ENCODE peak calls at places on chromosome 2, in nine cellular contexts. A, M, P, T, L, X, F, K and E are unnamed samples.

GRCh38 chr2:109031481-109032228 is 42.6 kb upstream of the EDAR start:
- DNase-seq in K (peak), M (peak), L (peak), T (peak), P (peak), X (peak), F (no peak), A (no peak), E (peak)

GRCh38 chr2:10228611-10229365 is 73.9 kb upstream of the HPCAL1 start:
- DNase-seq in F (no peak), M (peak), P (no peak), T (no peak), X (peak), K (peak), A (no peak), L (no peak), E (no peak)

GRCh38 chr2:136212426-136213378 is 94.8 kb upstream of the CXCR4 start:
- DNase-seq in X (no peak), P (no peak), K (no peak), L (no peak), A (no peak), M (no peak), F (peak), T (no peak), E (no peak)

GRCh38 chr2:230805353-230806017 is 59.3 kb upstream of the ITM2C start:
- DNase-seq in A (no peak), P (no peak), T (no peak), L (no peak), X (no peak), M (no peak), F (no peak), K (no peak), E (no peak)

GRCh38 chr2:96763511-96764252 is 3.0 kb downstream of the CNNM4 start:
- DNase-seq in L (peak), P (peak), M (no peak), A (no peak), T (no peak), F (no peak), K (peak), X (no peak), E (peak)

GRCh38 chr2:224646242-224646846 is 61.2 kb upstream of the CUL3 start:
- DNase-seq in A (no peak), F (no peak), P (peak), K (no peak), X (no peak), M (no peak), T (no peak), L (peak), E (no peak)

GRCh38 chr2:97758131-97758705 is 44.8 kb downstream of the ZAP70 start:
- DNase-seq in A (no peak), X (no peak), M (no peak), P (no peak), L (no peak), K (no peak), T (no peak), F (no peak), E (no peak)

GRCh38 chr2:241561811-241562210 is 3.3 kb downstream of the BOK start:
- DNase-seq in X (peak), K (peak), M (peak), P (peak), A (peak), F (no peak), T (no peak), L (peak), E (no peak)

GRCh38 chr2:53442783-53443182 is 324.8 kb upstream of the CHAC2 start:
- DNase-seq in F (no peak), A (no peak), X (no peak), T (no peak), K (peak), L (no peak), M (no peak), P (no peak), E (no peak)

GRCh38 chr2:219775506-219775905 is 148.1 kb downstream of the SLC4A3 start:
- DNase-seq in L (no peak), M (no peak), T (no peak), F (no peak), P (no peak), A (no peak), X (no peak), K (no peak), E (no peak)

GRCh38 chr2:9336209-9336533 is 87.2 kb downstream of the ITGB1BP1 start:
- DNase-seq in M (no peak), T (peak), X (no peak), L (peak), P (peak), A (no peak), K (no peak), F (no peak), E (peak)

GRCh38 chr2:42385225-42385624 is 24.2 kb upstream of the COX7A2L start:
- DNase-seq in X (no peak), M (no peak), L (no peak), P (no peak), A (no peak), F (no peak), T (no peak), K (peak), E (no peak)

GRCh38 chr2:118012778-118013177 is 1.1 kb downstream of the CCDC93 start:
- DNase-seq in L (no peak), X (no peak), A (no peak), F (no peak), T (no peak), K (no peak), P (peak), M (no peak), E (no peak)

GRCh38 chr2:203566161-203566560 is 31.1 kb upstream of the RAPH1 start:
- DNase-seq in K (no peak), F (no peak), L (no peak), P (no peak), M (no peak), A (no peak), T (no peak), X (no peak), E (no peak)

GRCh38 chr2:122500316-122501105 is 745.1 kb downstream of the TSN start:
- DNase-seq in X (no peak), A (no peak), P (no peak), F (no peak), M (no peak), K (no peak), T (no peak), L (no peak), E (no peak)

GRCh38 chr2:168470880-168471475 is 14.9 kb downstream of the CERS6 start:
- DNase-seq in L (no peak), F (no peak), K (no peak), P (no peak), T (no peak), X (no peak), A (no peak), M (no peak), E (no peak)

GRCh38 chr2:101736861-101737291 is 39.4 kb downstream of the MAP4K4 start:
- DNase-seq in P (peak), T (no peak), L (no peak), F (no peak), X (no peak), A (no peak), M (no peak), K (no peak), E (no peak)

GRCh38 chr2:6791682-6792081 is 74.0 kb downstream of the CMPK2 start:
- DNase-seq in M (no peak), P (no peak), A (no peak), L (no peak), K (no peak), X (no peak), F (no peak), T (no peak), E (no peak)

GRCh38 chr2:9378433-9379371 is 44.6 kb downstream of the ITGB1BP1 start:
- DNase-seq in K (peak), A (peak), P (peak), F (no peak), X (no peak), L (no peak), T (no peak), M (no peak), E (no peak)

GRCh38 chr2:170711774-170712652 is 3.1 kb upstream of the SP5 start:
- DNase-seq in T (no peak), L (no peak), F (peak), K (no peak), A (no peak), X (no peak), P (no peak), M (peak), E (no peak)

GRCh38 chr2:111668741-111669140 is 215.3 kb downstream of the ANAPC1 start:
- DNase-seq in P (no peak), M (no peak), L (no peak), T (no peak), K (no peak), X (no peak), F (peak), A (no peak), E (no peak)

GRCh38 chr2:98486374-98486981 is 41.8 kb downstream of the INPP4A start:
- DNase-seq in K (peak), M (no peak), F (no peak), X (peak), P (no peak), L (no peak), A (peak), T (no peak), E (no peak)

GRCh38 chr2:112795720-112796119 is 11.4 kb upstream of the IL1A start:
- DNase-seq in F (no peak), M (no peak), X (no peak), P (no peak), T (no peak), K (no peak), A (no peak), L (no peak), E (no peak)

GRCh38 chr2:55003706-55004639 is 46.3 kb downstream of the RTN4 start:
- DNase-seq in P (no peak), A (no peak), T (no peak), K (no peak), M (no peak), L (no peak), X (no peak), F (no peak), E (no peak)
- TF ChIP-seq POLR2A in P (no peak), A (no peak), T (no peak), K (no peak), M (no peak), L (no peak), X (no peak), F (no peak), E (no peak)

GRCh38 chr2:20184067-20184938 is 40.6 kb downstream of the SDC1 start:
- DNase-seq in T (no peak), X (peak), L (no peak), A (no peak), P (no peak), M (peak), F (no peak), K (no peak), E (no peak)

GRCh38 chr2:20180676-20181648 is 44.0 kb downstream of the SDC1 start:
- DNase-seq in F (no peak), K (peak), X (peak), M (no peak), T (no peak), P (no peak), A (peak), L (no peak), E (no peak)

GRCh38 chr2:20181761-20182160 is 43.2 kb downstream of the SDC1 start:
- DNase-seq in M (no peak), P (no peak), F (no peak), A (peak), T (no peak), L (no peak), X (peak), K (peak), E (no peak)

GRCh38 chr2:20183373-20183772 is 41.6 kb downstream of the SDC1 start:
- DNase-seq in K (no peak), M (no peak), X (no peak), L (no peak), F (no peak), T (no peak), P (no peak), A (no peak), E (no peak)

GRCh38 chr2:20182241-20182931 is 42.5 kb downstream of the SDC1 start:
- DNase-seq in K (peak), A (peak), L (peak), M (peak), F (no peak), X (peak), T (no peak), P (no peak), E (no peak)
- TF ChIP-seq POLR2AphosphoS5 in K (no peak), A (no peak), L (no peak), M (no peak), F (no peak), X (no peak), T (no peak), P (no peak), E (no peak)

DNA sequence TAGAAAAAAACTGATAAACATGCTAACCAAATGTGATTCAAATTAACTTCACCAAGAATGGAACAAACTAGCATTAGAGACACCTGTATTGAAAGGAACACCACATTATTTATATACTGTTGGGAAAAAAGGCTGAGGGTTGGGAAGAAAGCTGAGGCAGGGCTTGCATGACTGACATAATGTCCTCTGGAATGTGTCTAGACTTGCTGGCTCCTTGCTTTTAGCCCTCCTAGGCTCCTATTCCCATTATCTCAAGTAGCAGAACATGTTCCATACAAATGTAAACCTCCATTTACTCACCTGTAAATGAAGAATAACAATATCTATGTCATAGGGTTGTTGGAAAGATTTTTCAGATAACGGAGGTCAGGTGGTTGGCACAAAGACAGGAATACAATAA is 939 bp upstream of the ACADL start:
- DNase-seq in T (no peak), M (no peak), X (no peak), A (no peak), P (no peak), K (no peak), L (no peak), F (no peak), E (no peak)
- TF ChIP-seq POLR2A in T (no peak), M (no peak), X (no peak), A (no peak), P (no peak), K (no peak), L (no peak), F (no peak), E (no peak)

DNA sequence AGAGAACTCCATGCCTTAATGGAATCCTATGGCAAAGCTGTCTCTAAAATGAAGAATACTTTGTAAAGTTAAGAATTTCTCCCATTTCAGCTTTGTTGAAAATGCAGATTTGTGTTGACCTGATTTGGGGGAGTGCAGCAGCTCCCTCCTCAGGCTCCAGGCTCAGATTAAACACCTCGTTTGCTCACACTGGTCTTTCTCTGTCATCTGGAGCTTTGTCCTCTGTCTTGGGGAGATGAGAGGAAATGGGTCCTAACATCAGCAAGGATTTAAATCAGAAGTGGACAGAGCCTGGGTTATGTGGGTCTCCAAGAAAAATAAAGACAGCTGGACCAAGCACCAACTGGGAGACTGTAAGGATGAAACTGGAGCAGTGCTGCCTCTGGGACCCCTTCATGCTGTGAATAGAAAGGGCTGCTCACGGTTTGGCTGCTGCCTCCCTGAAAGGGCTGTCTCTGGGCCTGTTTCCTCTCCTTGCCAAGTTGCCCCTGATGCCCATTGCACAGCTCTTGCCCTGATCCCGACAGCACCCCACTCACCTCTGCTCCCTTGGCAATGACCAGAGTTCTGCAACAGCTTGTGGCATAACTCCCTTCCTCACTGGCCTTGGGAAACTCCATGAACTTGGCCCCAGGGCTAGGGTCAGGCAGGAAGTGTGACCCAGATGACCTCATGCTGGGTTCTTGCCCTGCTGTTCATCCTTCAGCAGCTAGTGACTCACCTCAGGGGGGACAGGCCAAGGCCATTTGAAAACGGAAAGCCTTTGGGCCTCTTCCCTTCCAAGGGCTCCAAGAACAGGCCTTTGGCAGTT is 197.2 kb downstream of the CYP26B1 start:
- DNase-seq in L (no peak), A (peak), P (no peak), M (no peak), T (no peak), F (peak), K (no peak), X (no peak), E (no peak)
- TF ChIP-seq POLR2AphosphoS5 in L (no peak), A (peak), P (no peak), M (no peak), T (no peak), F (no peak), K (no peak), X (no peak), E (no peak)

GRCh38 chr2:38514603-38515154 is 88.0 kb downstream of the HNRNPLL start:
- DNase-seq in X (no peak), F (no peak), T (no peak), M (no peak), K (no peak), A (no peak), L (no peak), P (no peak), E (no peak)
- TF ChIP-seq POLR2A in X (no peak), F (no peak), T (no peak), M (no peak), K (no peak), A (no peak), L (no peak), P (no peak), E (no peak)